ENCODE peak calls at places on chromosomes 7 and 10, in ten cellular contexts. M is adrenal gland; U is Panc1; Y is astrocyte; I is cardiac muscle cell; E is IMR-90; F is CD8-positive, alpha-beta memory T cell; B is right lobe of liver; G is aorta; A is A549. H is an unnamed sample. For H3K4me1, the result is how much of the 10 kb centered on the place peaks cover.

GRCh38 chr10:100146875-100147665 is 38.8 kb downstream of the ERLIN1 start:
- DNase-seq in M (no peak), U (no peak), Y (no peak), I (no peak), E (no peak), F (no peak), B (no peak), G (no peak), A (no peak), H (no peak)

GRCh38 chr10:79084012-79084971 is 15.5 kb downstream of the ZMIZ1 start:
- DNase-seq in M (peak), U (no peak), Y (peak), I (no peak), E (peak), F (no peak), B (peak), G (peak), A (peak), H (no peak)

GRCh38 chr7:22393825-22394458 is 37.0 kb upstream of the RAPGEF5 start:
- DNase-seq in M (no peak), U (no peak), Y (peak), I (no peak), E (peak), F (no peak), B (no peak), G (no peak), A (no peak), H (no peak)

GRCh38 chr10:129033790-129034272 is 433.2 kb upstream of the MGMT start:
- DNase-seq in M (no peak), U (no peak), Y (no peak), I (no peak), E (no peak), F (no peak), B (no peak), G (no peak), A (no peak), H (no peak)

GRCh38 chr10:78738457-78738856 is 330.3 kb upstream of the ZMIZ1 start:
- DNase-seq in M (no peak), U (no peak), Y (no peak), I (no peak), E (no peak), F (no peak), B (no peak), G (no peak), A (no peak), H (no peak)

GRCh38 chr7:15057272-15057671 is 154.7 kb upstream of the DGKB start:
- DNase-seq in M (no peak), U (no peak), Y (no peak), I (no peak), E (no peak), F (no peak), B (no peak), G (no peak), A (no peak), H (no peak)

GRCh38 chr10:116183733-116184447 is 89.1 kb downstream of the GFRA1 start:
- DNase-seq in M (peak), U (no peak), Y (peak), I (peak), E (peak), F (no peak), B (peak), G (no peak), A (no peak), H (no peak)

GRCh38 chr10:110758898-110759297 is 112.8 kb upstream of the PDCD4 start:
- DNase-seq in M (no peak), U (no peak), Y (peak), I (no peak), E (peak), F (no peak), B (no peak), G (no peak), A (no peak), H (no peak)

GRCh38 chr10:16828731-16829175 is 11.5 kb upstream of the RSU1 start:
- DNase-seq in M (peak), U (no peak), Y (peak), I (no peak), E (peak), F (no peak), B (no peak), G (peak), A (no peak), H (no peak)

GRCh38 chr7:54409917-54410316 is 132.3 kb upstream of the VSTM2A start:
- DNase-seq in M (no peak), U (no peak), Y (no peak), I (no peak), E (no peak), F (no peak), B (no peak), G (no peak), A (no peak), H (no peak)

GRCh38 chr10:110670335-110670734 is 26.2 kb downstream of the RBM20 start:
- DNase-seq in M (no peak), U (no peak), Y (no peak), I (no peak), E (no peak), F (no peak), B (no peak), G (no peak), A (no peak), H (no peak)

GRCh38 chr7:26993816-26994810 is 101.7 kb downstream of the HOXA1 start:
- DNase-seq in M (no peak), U (no peak), Y (no peak), I (no peak), E (peak), F (no peak), B (no peak), G (no peak), A (no peak), H (no peak)

GRCh38 chr10:78190051-78190450 is 156.4 kb downstream of the RPS24 start:
- DNase-seq in M (no peak), U (no peak), Y (no peak), I (no peak), E (no peak), F (no peak), B (no peak), G (no peak), A (no peak), H (no peak)

GRCh38 chr7:123652406-123652805 is 3.3 kb upstream of the LMOD2 start:
- DNase-seq in M (no peak), U (no peak), Y (no peak), I (no peak), E (no peak), F (no peak), B (no peak), G (no peak), A (no peak), H (no peak)

GRCh38 chr7:54179321-54180029 is 362.7 kb upstream of the VSTM2A start:
- DNase-seq in M (no peak), U (no peak), Y (no peak), I (no peak), E (no peak), F (no peak), B (no peak), G (no peak), A (no peak), H (no peak)

GRCh38 chr10:79312601-79313187 is 34.6 kb upstream of the PPIF start:
- DNase-seq in M (no peak), U (no peak), Y (no peak), I (no peak), E (no peak), F (no peak), B (peak), G (no peak), A (no peak), H (no peak)

GRCh38 chr10:51498424-51498823 is 201.0 kb downstream of the CSTF2T start:
- DNase-seq in M (no peak), U (no peak), Y (no peak), I (no peak), E (no peak), F (no peak), B (no peak), G (no peak), A (no peak), H (no peak)

GRCh38 chr10:129946868-129947267 is 17.2 kb downstream of the EBF3 start:
- DNase-seq in M (no peak), U (no peak), Y (no peak), I (no peak), E (no peak), F (no peak), B (no peak), G (peak), A (no peak), H (no peak)

GRCh38 chr7:40850017-40850416 is 715.2 kb downstream of the SUGCT start:
- DNase-seq in M (peak), U (no peak), Y (peak), I (no peak), E (peak), F (no peak), B (no peak), G (no peak), A (no peak), H (no peak)

GRCh38 chr7:128920913-128921582 is 10.5 kb upstream of the KCP start:
- DNase-seq in M (no peak), U (no peak), Y (no peak), I (peak), E (no peak), F (no peak), B (no peak), G (peak), A (no peak), H (no peak)

GRCh38 chr7:41162612-41163011 is 540.3 kb downstream of the INHBA start:
- DNase-seq in M (no peak), U (no peak), Y (peak), I (no peak), E (peak), F (no peak), B (no peak), G (no peak), A (no peak), H (no peak)

GRCh38 chr10:120979435-120980315 is 128.5 kb downstream of the WDR11 start:
- DNase-seq in M (peak), U (no peak), Y (no peak), I (peak), E (no peak), F (no peak), B (peak), G (no peak), A (peak), H (peak)

GRCh38 chr7:55534262-55534915 is 37.9 kb downstream of the VOPP1 start:
- DNase-seq in M (peak), U (no peak), Y (peak), I (no peak), E (peak), F (peak), B (no peak), G (no peak), A (no peak), H (peak)

DNA sequence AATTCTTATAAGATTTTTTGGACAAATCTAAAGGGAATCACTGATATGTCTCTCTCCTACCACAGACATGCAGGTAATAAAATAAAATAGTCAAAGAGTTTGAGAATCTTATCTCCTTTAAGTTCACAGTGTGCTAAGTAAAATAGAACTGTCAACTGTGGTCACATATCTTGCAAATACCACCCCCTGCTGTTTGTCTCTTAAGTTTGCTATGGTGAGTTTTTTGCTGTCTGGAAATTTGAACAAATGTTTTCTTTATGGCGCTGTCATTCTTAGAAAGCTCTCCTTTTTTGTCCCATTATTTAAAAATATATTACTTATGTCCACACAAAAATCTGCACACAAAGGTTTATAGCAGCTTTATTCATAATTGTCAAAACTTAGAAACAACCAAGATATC is 19.6 kb downstream of the GIMAP5 start:
- DNase-seq in M (no peak), U (no peak), Y (no peak), I (peak), E (no peak), F (peak), B (no peak), G (no peak), A (no peak), H (no peak)
- H3K4me1 ChIP-seq in M (under half), U (under half), Y (under half), I (under half), E (under half), F (half or more), B (under half), G (under half), A (under half), H (under half)

GRCh38 chr10:6074489-6075301 is 12.5 kb upstream of the IL2RA start:
- DNase-seq in M (peak), U (no peak), Y (peak), I (no peak), E (peak), F (no peak), B (no peak), G (no peak), A (no peak), H (no peak)

GRCh38 chr10:6070647-6071046 is 8.5 kb upstream of the IL2RA start:
- DNase-seq in M (peak), U (no peak), Y (peak), I (no peak), E (no peak), F (no peak), B (no peak), G (no peak), A (no peak), H (no peak)

GRCh38 chr10:6071181-6072175 is 9.3 kb upstream of the IL2RA start:
- DNase-seq in M (peak), U (no peak), Y (no peak), I (no peak), E (no peak), F (no peak), B (no peak), G (no peak), A (no peak), H (no peak)

GRCh38 chr10:6069101-6069931 is 7.1 kb upstream of the IL2RA start:
- DNase-seq in M (no peak), U (no peak), Y (peak), I (no peak), E (no peak), F (no peak), B (no peak), G (no peak), A (no peak), H (peak)

DNA sequence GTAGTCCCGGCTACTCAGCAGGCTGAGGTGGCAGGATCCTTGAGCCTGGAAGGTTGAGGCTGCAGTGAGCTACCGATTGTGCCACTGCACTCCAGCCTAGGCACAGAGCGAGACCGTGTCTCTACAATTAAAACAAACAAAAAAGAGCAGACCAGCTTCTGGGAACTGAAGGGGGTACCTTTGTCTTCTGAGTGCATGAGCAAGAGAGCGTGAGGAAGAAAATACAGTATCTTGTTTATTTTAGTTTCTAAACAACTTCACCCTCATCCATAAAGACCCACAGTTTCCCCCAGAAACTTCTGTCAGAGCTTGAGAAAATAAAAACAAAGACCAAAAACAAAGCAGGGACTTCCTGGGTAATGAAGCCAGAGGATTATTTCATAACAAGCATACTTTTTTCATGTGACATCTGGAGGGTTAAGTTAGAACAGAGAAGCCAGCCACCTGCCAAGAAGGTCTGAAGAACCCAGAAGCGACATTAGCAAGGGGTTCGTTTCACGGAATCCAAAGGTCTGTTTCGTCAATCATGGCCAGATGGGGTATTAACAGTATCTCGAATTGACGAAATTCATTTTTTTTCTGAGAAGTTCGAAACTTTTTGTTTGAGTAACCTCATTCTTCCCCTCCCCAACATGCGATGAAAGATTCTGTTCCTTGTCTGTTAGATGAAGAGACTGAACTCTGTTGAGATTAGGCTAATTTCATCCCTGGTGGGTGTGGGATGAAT is 10.2 kb upstream of the IL2RA start:
- DNase-seq in M (peak), U (no peak), Y (no peak), I (no peak), E (no peak), F (no peak), B (no peak), G (no peak), A (no peak), H (peak)
- H3K27ac ChIP-seq in M (peak), U (no peak), Y (no peak), I (no peak), E (no peak), F (no peak), B (peak), G (no peak), A (no peak), H (peak)

DNA sequence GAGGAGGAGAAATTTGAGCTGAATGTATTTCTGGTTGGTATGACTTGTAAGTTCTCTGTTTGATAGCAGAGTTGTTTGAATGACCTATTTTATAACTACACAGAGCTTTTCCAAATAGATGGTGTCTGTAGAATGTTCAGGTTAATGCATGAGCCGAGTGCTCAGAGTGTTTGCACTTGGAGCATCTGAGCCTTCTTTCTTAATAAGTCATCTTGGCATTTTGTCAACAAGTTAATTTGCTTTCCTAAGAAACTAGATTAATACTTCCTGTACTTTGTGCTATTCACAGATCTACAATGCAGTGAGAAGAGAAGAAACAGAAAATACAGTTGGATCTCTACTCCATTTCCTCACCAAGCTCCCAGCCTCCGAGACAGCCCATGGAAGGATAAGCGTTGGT is 138.2 kb downstream of the PLCE1 start:
- DNase-seq in M (no peak), U (no peak), Y (peak), I (no peak), E (peak), F (no peak), B (no peak), G (no peak), A (no peak), H (no peak)
- H3K4me1 ChIP-seq in M (under half), U (under half), Y (under half), I (under half), E (under half), F (under half), B (under half), G (under half), A (under half), H (under half)

GRCh38 chr10:132587175-132587574 is 49.6 kb downstream of the INPP5A start:
- DNase-seq in M (no peak), U (no peak), Y (no peak), I (no peak), E (no peak), F (no peak), B (no peak), G (peak), A (no peak), H (no peak)
- H3K27ac ChIP-seq in M (no peak), U (no peak), Y (no peak), I (peak), E (no peak), F (no peak), B (no peak), G (no peak), A (no peak), H (no peak)

H was measured in CD4-positive, CD25-positive, alpha-beta regulatory T cell.